ENCODE peak calls at places on chromosome 3, in six cellular contexts. G is left lung; N is CD4-positive, CD25-positive, alpha-beta regulatory T cell; W is stimulated activated CD4-positive, alpha-beta T cell treated with anti-CD3 and anti-CD28 coated beads, Interleukin-4, amount 100 ng/mL, for 24 hours; X is NCI-H345; H is activated CD8-positive, alpha-beta memory T cell treated with anti-CD3 and anti-CD28 coated beads for 4 hours. Y is an unnamed sample.

GRCh38 chr3:46812237-46812791 is 50.9 kb downstream of the MYL3 start:
- DNase-seq in N (peak; percentile 50), X (no peak), W (peak; percentile 72), H (peak; percentile 51), G (peak; percentile 92), Y (peak; percentile 26)

GRCh38 chr3:184733181-184733580 is 21.3 kb upstream of the MAGEF1 start:
- DNase-seq in G (no peak), N (no peak), X (no peak), W (no peak), H (no peak), Y (no peak)

GRCh38 chr3:71542548-71543370 is 40.8 kb downstream of the FOXP1 start:
- DNase-seq in G (peak; percentile 86), W (no peak), N (no peak), X (no peak), H (no peak), Y (peak; percentile 84)

GRCh38 chr3:23085256-23085655 is 117.9 kb upstream of the UBE2E2 start:
- DNase-seq in W (no peak), G (no peak), X (no peak), N (no peak), H (no peak), Y (no peak)

GRCh38 chr3:138078901-138079344 is 36.5 kb downstream of the DZIP1L start:
- DNase-seq in N (no peak), G (no peak), H (no peak), W (peak; percentile 11), X (no peak), Y (no peak)

GRCh38 chr3:151439652-151440125 is 21.2 kb downstream of the IGSF10 start:
- DNase-seq in G (no peak), X (peak; percentile 31), W (no peak), N (no peak), H (no peak), Y (no peak)

GRCh38 chr3:170978335-170978745 is 48.2 kb downstream of the SLC2A2 start:
- DNase-seq in N (no peak), W (no peak), X (no peak), H (no peak), G (no peak), Y (no peak)

GRCh38 chr3:8784676-8785435 is 15.4 kb upstream of the OXTR start:
- DNase-seq in W (no peak), G (no peak), X (no peak), H (no peak), N (no peak), Y (no peak)

GRCh38 chr3:33787328-33788009 is 11.0 kb upstream of the PDCD6IP start:
- DNase-seq in G (peak; percentile 34), X (peak; percentile 74), H (peak; percentile 20), N (peak; percentile 36), W (peak; percentile 65), Y (peak; percentile 41)

GRCh38 chr3:55128201-55128870 is 200.5 kb upstream of the LRTM1 start:
- DNase-seq in G (no peak), X (no peak), W (no peak), H (no peak), N (no peak), Y (no peak)

GRCh38 chr3:165854696-165855095 is 17.5 kb upstream of the BCHE start:
- DNase-seq in H (no peak), G (no peak), W (no peak), X (peak; percentile 2), N (no peak), Y (no peak)